ENCODE peak calls at places on chromosomes 3 and 15, in six cellular contexts. J is pancreas, N is NCI-H2029 treated with DMSO at 0.1 percent for 48 hours, C is iris pigment epithelial cell, O is nephron progenitor cell, S is IMR-90. T is an unnamed sample.

GRCh38 chr15:56640549-56640948 is 92.8 kb downstream of the ZNF280D start:
- DNase-seq in S (peak), J (no peak), O (no peak), N (no peak), C (no peak), T (no peak)

GRCh38 chr3:36381311-36381956 is 1.1 kb downstream of the STAC start:
- DNase-seq in C (no peak), J (no peak), S (no peak), N (no peak), O (no peak), T (no peak)

GRCh38 chr15:64044315-64045105 is 1.8 kb downstream of the DAPK2 start:
- DNase-seq in O (no peak), S (no peak), C (no peak), J (no peak), N (no peak), T (no peak)

GRCh38 chr15:41689834-41690233 is 29.6 kb downstream of the MGA start:
- DNase-seq in N (no peak), C (no peak), O (no peak), S (no peak), J (no peak), T (no peak)

GRCh38 chr15:70054366-70054765 is 43.4 kb downstream of the TLE3 start:
- DNase-seq in S (no peak), J (no peak), C (no peak), O (no peak), N (no peak), T (peak)

GRCh38 chr3:41574900-41575299 is 375.6 kb downstream of the CTNNB1 start:
- DNase-seq in N (no peak), J (no peak), S (no peak), C (no peak), O (no peak), T (no peak)

GRCh38 chr3:134197681-134198261 is 52.9 kb downstream of the RYK start:
- DNase-seq in C (peak), S (peak), J (no peak), N (peak), O (no peak), T (no peak)

GRCh38 chr3:149023951-149024350 is 32.6 kb downstream of the GYG1 start:
- DNase-seq in J (no peak), O (no peak), N (no peak), C (no peak), S (peak), T (no peak)

GRCh38 chr15:71753346-71753745 is 57.0 kb upstream of the NR2E3 start:
- DNase-seq in C (peak), J (no peak), O (no peak), S (peak), N (no peak), T (no peak)

GRCh38 chr15:94080416-94080815 is 150.9 kb upstream of the MCTP2 start:
- DNase-seq in S (no peak), N (no peak), C (peak), J (no peak), O (peak), T (no peak)

GRCh38 chr15:36791849-36792618 is 212.6 kb downstream of the CDIN1 start:
- DNase-seq in O (no peak), C (no peak), N (no peak), S (peak), J (no peak), T (no peak)

GRCh38 chr15:76199106-76200082 is 111.9 kb downstream of the ETFA start:
- DNase-seq in O (no peak), N (no peak), C (peak), J (no peak), S (peak), T (peak)

GRCh38 chr3:195906865-195907729 is 1.3 kb downstream of the TNK2 start:
- DNase-seq in N (peak), J (peak), C (no peak), S (peak), O (no peak), T (peak)